ENCODE peak calls at places on chromosomes 16 and 17, in four cellular contexts. One of them, this sample, is unnamed.

GRCh38 chr17:35240861-35241260 is 2.0 kb upstream of the SLFN5 start:
- DNase-seq in KG1: no peak
- DNase-seq in fibroblast of mammary gland: no peak
- DNase-seq in cardiac muscle cell: no peak
- DNase-seq in this sample: no peak

GRCh38 chr16:2054543-2055245 is 6.9 kb downstream of the TSC2 start:
- DNase-seq in KG1: no peak
- DNase-seq in fibroblast of mammary gland: no peak
- DNase-seq in cardiac muscle cell: no peak
- DNase-seq in this sample: no peak

GRCh38 chr17:73390221-73390620 is 78.4 kb upstream of the CDC42EP4 start:
- DNase-seq in KG1: no peak
- DNase-seq in fibroblast of mammary gland: no peak
- DNase-seq in cardiac muscle cell: no peak
- DNase-seq in this sample: no peak

GRCh38 chr16:69115361-69115760 is 9.9 kb downstream of the HAS3 start:
- DNase-seq in KG1: no peak
- DNase-seq in fibroblast of mammary gland: no peak
- DNase-seq in cardiac muscle cell: no peak
- DNase-seq in this sample: no peak

GRCh38 chr17:6392609-6393367 is 42.1 kb downstream of the AIPL1 start:
- DNase-seq in KG1: no peak
- DNase-seq in fibroblast of mammary gland: no peak
- DNase-seq in cardiac muscle cell: no peak
- DNase-seq in this sample: no peak

GRCh38 chr17:57099165-57099564 is 14.1 kb downstream of the AKAP1 start:
- DNase-seq in KG1: no peak
- DNase-seq in fibroblast of mammary gland: no peak
- DNase-seq in cardiac muscle cell: no peak
- DNase-seq in this sample: no peak

GRCh38 chr16:73956592-73957495 is 339.8 kb upstream of the PSMD7 start:
- DNase-seq in KG1: peak; percentile 27
- DNase-seq in fibroblast of mammary gland: peak; percentile 65
- DNase-seq in cardiac muscle cell: peak; percentile 70
- DNase-seq in this sample: peak; percentile 70

GRCh38 chr16:56560447-56560846 is 4.4 kb upstream of the MT4 start:
- DNase-seq in KG1: no peak
- DNase-seq in fibroblast of mammary gland: no peak
- DNase-seq in cardiac muscle cell: no peak
- DNase-seq in this sample: no peak

GRCh38 chr17:82231562-82232321 is 2.9 kb downstream of the SLC16A3 start:
- DNase-seq in KG1: no peak
- DNase-seq in fibroblast of mammary gland: peak; percentile 82
- DNase-seq in cardiac muscle cell: peak; percentile 92
- DNase-seq in this sample: peak; percentile 87

GRCh38 chr16:87671221-87671620 is 68.9 kb downstream of the JPH3 start:
- DNase-seq in KG1: no peak
- DNase-seq in fibroblast of mammary gland: no peak
- DNase-seq in cardiac muscle cell: no peak
- DNase-seq in this sample: no peak

GRCh38 chr17:77935121-77935571 is 23.4 kb upstream of the TNRC6C start:
- DNase-seq in KG1: no peak
- DNase-seq in fibroblast of mammary gland: no peak
- DNase-seq in cardiac muscle cell: no peak
- DNase-seq in this sample: no peak

GRCh38 chr16:4307215-4308037 is 8.4 kb upstream of the GLIS2 start:
- DNase-seq in KG1: peak; percentile 89
- DNase-seq in fibroblast of mammary gland: peak; percentile 87
- DNase-seq in cardiac muscle cell: peak; percentile 98
- DNase-seq in this sample: peak; percentile 98

GRCh38 chr16:31527617-31528287 is at the start of gene AHSP:
- DNase-seq in KG1: no peak
- DNase-seq in fibroblast of mammary gland: no peak
- DNase-seq in cardiac muscle cell: no peak
- DNase-seq in this sample: no peak

This sample was measured in cardiac fibroblast.